ENCODE peak calls at places on chromosomes 2 and 18, in six cellular contexts. One of them, this sample, is unnamed. For H3K4me1, the result is how much of the 10 kb centered on the place peaks cover.

GRCh38 chr2:134232461-134232860 is 21.4 kb upstream of the MGAT5 start:
- DNase-seq in neuronal stem cell: no peak
- DNase-seq in sigmoid colon: no peak
- DNase-seq in ovary: no peak
- DNase-seq in small intestine: no peak
- DNase-seq in mucosa of descending colon: no peak
- DNase-seq in this sample: no peak

GRCh38 chr2:42519624-42520023 is 25.8 kb upstream of the KCNG3 start:
- DNase-seq in sigmoid colon: no peak
- DNase-seq in mucosa of descending colon: no peak
- DNase-seq in small intestine: no peak
- DNase-seq in ovary: no peak
- DNase-seq in neuronal stem cell: no peak
- DNase-seq in this sample: no peak

GRCh38 chr2:195388024-195388423 is 269.0 kb upstream of the SLC39A10 start:
- DNase-seq in ovary: no peak
- DNase-seq in small intestine: no peak
- DNase-seq in sigmoid colon: no peak
- DNase-seq in mucosa of descending colon: no peak
- DNase-seq in neuronal stem cell: no peak
- DNase-seq in this sample: no peak

GRCh38 chr2:97718051-97718882 is 4.9 kb downstream of the ZAP70 start:
- DNase-seq in sigmoid colon: peak
- DNase-seq in mucosa of descending colon: peak
- DNase-seq in ovary: no peak
- DNase-seq in small intestine: peak
- DNase-seq in neuronal stem cell: no peak
- DNase-seq in this sample: peak

GRCh38 chr2:237132799-237133198 is 47.1 kb downstream of the COPS8 start:
- DNase-seq in mucosa of descending colon: no peak
- DNase-seq in ovary: no peak
- DNase-seq in small intestine: peak
- DNase-seq in neuronal stem cell: no peak
- DNase-seq in sigmoid colon: no peak
- DNase-seq in this sample: no peak

GRCh38 chr18:69840445-69840844 is 107.2 kb downstream of the CD226 start:
- DNase-seq in mucosa of descending colon: no peak
- DNase-seq in small intestine: no peak
- DNase-seq in neuronal stem cell: no peak
- DNase-seq in ovary: no peak
- DNase-seq in sigmoid colon: no peak
- DNase-seq in this sample: no peak

GRCh38 chr2:219542931-219543595 is 546 bp downstream of the CHPF start:
- DNase-seq in mucosa of descending colon: no peak
- DNase-seq in ovary: peak
- DNase-seq in neuronal stem cell: no peak
- DNase-seq in small intestine: peak
- DNase-seq in sigmoid colon: no peak
- DNase-seq in this sample: peak

GRCh38 chr2:200376422-200377142 is 70.1 kb downstream of the SPATS2L start:
- DNase-seq in mucosa of descending colon: peak
- DNase-seq in sigmoid colon: no peak
- DNase-seq in small intestine: peak
- DNase-seq in ovary: no peak
- DNase-seq in neuronal stem cell: no peak
- DNase-seq in this sample: peak

GRCh38 chr2:23916727-23917458 is 10.0 kb downstream of the ATAD2B start:
- DNase-seq in mucosa of descending colon: no peak
- DNase-seq in small intestine: no peak
- DNase-seq in ovary: no peak
- DNase-seq in sigmoid colon: no peak
- DNase-seq in neuronal stem cell: no peak
- DNase-seq in this sample: no peak

GRCh38 chr2:12430036-12430795 is 286.5 kb upstream of the TRIB2 start:
- DNase-seq in sigmoid colon: no peak
- DNase-seq in neuronal stem cell: no peak
- DNase-seq in small intestine: no peak
- DNase-seq in ovary: no peak
- DNase-seq in mucosa of descending colon: no peak
- DNase-seq in this sample: no peak

DNA sequence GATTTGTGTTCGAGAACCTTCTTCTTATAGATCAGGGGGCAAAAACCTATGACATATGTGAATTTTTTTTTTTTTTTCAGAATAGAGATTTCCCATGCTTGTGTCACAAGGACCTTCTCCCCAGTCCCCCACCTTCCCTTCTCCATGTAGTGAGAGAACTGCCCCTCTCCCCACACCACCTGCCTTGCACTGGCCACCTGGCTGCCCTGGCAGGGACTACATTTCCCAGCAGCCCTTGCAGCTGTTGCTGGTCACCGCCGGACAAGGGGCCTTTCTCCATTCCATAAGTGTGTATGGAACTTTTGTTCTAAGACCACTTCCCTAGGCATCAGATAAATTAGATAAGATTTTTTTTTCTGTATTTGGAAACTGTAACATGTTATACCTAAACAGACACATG is 22.2 kb downstream of the MBP start:
- DNase-seq in mucosa of descending colon: no peak
- DNase-seq in neuronal stem cell: no peak
- DNase-seq in ovary: no peak
- DNase-seq in small intestine: no peak
- DNase-seq in sigmoid colon: no peak
- DNase-seq in this sample: no peak
- H3K4me1 ChIP-seq in mucosa of descending colon: under half
- H3K4me1 ChIP-seq in neuronal stem cell: under half
- H3K4me1 ChIP-seq in ovary: under half
- H3K4me1 ChIP-seq in small intestine: under half
- H3K4me1 ChIP-seq in sigmoid colon: under half
- H3K4me1 ChIP-seq in this sample: half or more

GRCh38 chr2:39922679-39923416 is 143.8 kb upstream of the THUMPD2 start:
- DNase-seq in small intestine: no peak
- DNase-seq in neuronal stem cell: no peak
- DNase-seq in mucosa of descending colon: no peak
- DNase-seq in sigmoid colon: no peak
- DNase-seq in ovary: no peak
- DNase-seq in this sample: no peak

GRCh38 chr2:39930175-39930926 is 151.3 kb upstream of the THUMPD2 start:
- DNase-seq in ovary: no peak
- DNase-seq in sigmoid colon: no peak
- DNase-seq in neuronal stem cell: no peak
- DNase-seq in small intestine: no peak
- DNase-seq in mucosa of descending colon: no peak
- DNase-seq in this sample: no peak

GRCh38 chr2:39920318-39920775 is 141.3 kb upstream of the THUMPD2 start:
- DNase-seq in mucosa of descending colon: no peak
- DNase-seq in neuronal stem cell: no peak
- DNase-seq in small intestine: no peak
- DNase-seq in sigmoid colon: no peak
- DNase-seq in ovary: no peak
- DNase-seq in this sample: no peak

GRCh38 chr2:39929531-39929930 is 150.5 kb upstream of the THUMPD2 start:
- DNase-seq in ovary: no peak
- DNase-seq in mucosa of descending colon: no peak
- DNase-seq in sigmoid colon: no peak
- DNase-seq in small intestine: no peak
- DNase-seq in neuronal stem cell: no peak
- DNase-seq in this sample: no peak

DNA sequence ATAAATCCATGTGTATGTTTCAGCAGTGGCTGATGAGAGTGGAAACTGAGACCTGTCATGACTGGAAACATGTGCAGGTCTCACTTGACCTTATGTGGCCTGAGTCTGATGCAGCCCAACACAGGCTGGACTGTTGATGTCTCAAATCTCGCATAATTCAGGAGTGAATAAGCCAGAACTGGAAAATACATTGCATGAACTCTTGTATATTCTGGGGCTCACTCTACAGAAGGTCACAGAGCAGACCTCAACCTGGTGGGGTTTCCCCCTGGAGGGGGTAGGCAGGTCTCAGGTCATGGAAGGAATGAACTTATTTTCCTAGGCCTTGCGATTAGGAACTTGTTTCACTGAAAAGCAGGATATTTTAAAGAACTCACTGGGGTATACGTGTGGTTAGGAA is 146.3 kb upstream of the THUMPD2 start:
- DNase-seq in ovary: no peak
- DNase-seq in small intestine: no peak
- DNase-seq in mucosa of descending colon: no peak
- DNase-seq in neuronal stem cell: no peak
- DNase-seq in sigmoid colon: no peak
- DNase-seq in this sample: no peak
- H3K4me1 ChIP-seq in ovary: under half
- H3K4me1 ChIP-seq in small intestine: under half
- H3K4me1 ChIP-seq in mucosa of descending colon: under half
- H3K4me1 ChIP-seq in neuronal stem cell: under half
- H3K4me1 ChIP-seq in sigmoid colon: under half
- H3K4me1 ChIP-seq in this sample: under half

GRCh38 chr18:67513285-67513684 is 3.2 kb downstream of the DSEL start:
- DNase-seq in sigmoid colon: no peak
- DNase-seq in mucosa of descending colon: no peak
- DNase-seq in small intestine: no peak
- DNase-seq in ovary: no peak
- DNase-seq in neuronal stem cell: no peak
- DNase-seq in this sample: no peak
- H3K4me1 ChIP-seq in sigmoid colon: under half
- H3K4me1 ChIP-seq in mucosa of descending colon: under half
- H3K4me1 ChIP-seq in small intestine: under half
- H3K4me1 ChIP-seq in ovary: under half
- H3K4me1 ChIP-seq in neuronal stem cell: under half
- H3K4me1 ChIP-seq in this sample: under half

GRCh38 chr2:239420077-239420476 is 19.3 kb upstream of the HDAC4 start:
- DNase-seq in sigmoid colon: no peak
- DNase-seq in neuronal stem cell: no peak
- DNase-seq in small intestine: no peak
- DNase-seq in ovary: no peak
- DNase-seq in mucosa of descending colon: no peak
- DNase-seq in this sample: no peak
- H3K4me1 ChIP-seq in sigmoid colon: under half
- H3K4me1 ChIP-seq in neuronal stem cell: under half
- H3K4me1 ChIP-seq in small intestine: under half
- H3K4me1 ChIP-seq in ovary: under half
- H3K4me1 ChIP-seq in mucosa of descending colon: under half
- H3K4me1 ChIP-seq in this sample: under half

DNA sequence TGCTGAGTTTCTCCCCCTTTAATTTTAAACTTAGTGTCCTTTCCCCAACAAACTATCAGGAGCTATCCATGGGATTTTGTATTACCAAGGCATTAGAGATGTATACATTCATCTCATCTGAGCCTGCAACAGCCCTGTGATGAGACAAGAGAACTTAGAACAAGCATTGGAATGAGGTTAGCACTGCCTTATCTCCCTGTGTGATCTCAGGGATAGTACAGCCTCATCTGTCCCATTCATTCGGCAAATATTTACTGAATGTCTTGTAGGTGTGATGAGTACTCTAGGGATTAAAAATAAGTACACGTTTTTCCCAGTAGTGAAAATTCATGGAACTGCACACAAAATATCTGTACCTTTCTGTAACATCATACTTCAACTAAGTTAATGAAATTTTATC is 45.6 kb downstream of the PAIP2B start:
- DNase-seq in sigmoid colon: no peak
- DNase-seq in neuronal stem cell: no peak
- DNase-seq in mucosa of descending colon: no peak
- DNase-seq in small intestine: no peak
- DNase-seq in ovary: no peak
- DNase-seq in this sample: no peak
- H3K4me1 ChIP-seq in sigmoid colon: under half
- H3K4me1 ChIP-seq in neuronal stem cell: under half
- H3K4me1 ChIP-seq in mucosa of descending colon: under half
- H3K4me1 ChIP-seq in small intestine: under half
- H3K4me1 ChIP-seq in ovary: under half
- H3K4me1 ChIP-seq in this sample: under half

GRCh38 chr2:46715541-46715940 is 200.1 kb downstream of the MCFD2 start:
- DNase-seq in neuronal stem cell: no peak
- DNase-seq in small intestine: no peak
- DNase-seq in mucosa of descending colon: no peak
- DNase-seq in ovary: no peak
- DNase-seq in sigmoid colon: no peak
- DNase-seq in this sample: no peak
- H3K4me1 ChIP-seq in neuronal stem cell: under half
- H3K4me1 ChIP-seq in small intestine: under half
- H3K4me1 ChIP-seq in mucosa of descending colon: under half
- H3K4me1 ChIP-seq in ovary: under half
- H3K4me1 ChIP-seq in sigmoid colon: under half
- H3K4me1 ChIP-seq in this sample: under half

DNA sequence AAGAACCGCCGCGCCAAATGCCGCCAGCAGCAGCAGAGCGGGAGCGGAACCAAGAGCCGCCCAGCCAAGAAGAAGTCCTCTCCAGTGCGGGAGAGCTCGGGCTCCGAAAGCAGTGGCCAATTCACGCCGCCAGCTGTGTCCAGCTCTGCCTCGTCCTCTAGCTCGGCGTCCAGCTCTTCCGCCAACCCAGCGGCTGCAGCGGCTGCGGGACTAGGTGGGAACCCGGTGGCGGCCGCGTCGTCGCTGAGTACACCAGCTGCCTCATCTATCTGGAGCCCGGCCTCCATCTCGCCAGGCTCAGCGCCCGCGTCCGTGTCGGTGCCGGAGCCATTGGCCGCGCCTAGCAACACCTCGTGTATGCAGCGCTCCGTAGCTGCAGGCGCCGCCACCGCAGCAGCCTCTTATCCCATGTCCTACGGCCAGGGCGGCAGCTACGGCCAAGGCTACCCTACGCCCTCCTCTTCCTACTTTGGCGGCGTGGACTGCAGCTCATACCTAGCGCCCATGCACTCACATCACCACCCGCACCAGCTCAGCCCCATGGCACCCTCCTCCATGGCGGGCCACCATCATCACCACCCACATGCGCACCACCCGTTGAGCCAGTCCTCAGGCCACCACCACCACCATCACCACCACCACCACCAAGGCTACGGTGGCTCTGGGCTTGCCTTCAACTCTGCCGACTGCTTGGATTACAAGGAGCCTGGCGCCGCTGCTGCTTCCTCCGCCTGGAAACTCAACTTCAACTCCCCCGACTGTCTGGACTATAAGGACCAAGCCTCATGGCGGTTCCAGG is 5.1 kb downstream of the OTX1 start:
- DNase-seq in mucosa of descending colon: peak
- DNase-seq in small intestine: no peak
- DNase-seq in ovary: no peak
- DNase-seq in neuronal stem cell: peak
- DNase-seq in sigmoid colon: peak
- DNase-seq in this sample: no peak
- H3K4me1 ChIP-seq in mucosa of descending colon: under half
- H3K4me1 ChIP-seq in small intestine: under half
- H3K4me1 ChIP-seq in ovary: under half
- H3K4me1 ChIP-seq in neuronal stem cell: under half
- H3K4me1 ChIP-seq in sigmoid colon: half or more
- H3K4me1 ChIP-seq in this sample: half or more

DNA sequence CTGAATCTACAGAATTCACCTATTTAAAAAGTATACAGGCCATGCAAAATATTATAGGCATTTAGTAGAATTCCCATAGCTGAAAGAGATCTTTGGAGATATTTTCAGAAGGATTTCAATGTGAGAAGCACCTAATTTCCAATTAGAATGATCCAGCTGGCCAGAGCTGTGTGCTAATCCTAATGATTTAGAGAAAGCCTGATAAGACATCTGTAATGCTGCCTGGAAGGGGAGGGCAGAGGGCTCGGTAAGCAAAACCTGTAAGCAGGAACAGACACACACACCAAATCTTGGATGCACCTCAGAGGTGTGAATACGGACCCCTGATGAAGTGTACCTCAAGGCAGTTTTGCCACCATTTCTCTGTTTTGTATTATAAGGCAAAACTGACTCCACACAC is 14.0 kb downstream of the SERTAD2 start:
- DNase-seq in neuronal stem cell: no peak
- DNase-seq in small intestine: no peak
- DNase-seq in mucosa of descending colon: no peak
- DNase-seq in sigmoid colon: no peak
- DNase-seq in ovary: no peak
- DNase-seq in this sample: no peak
- H3K4me1 ChIP-seq in neuronal stem cell: under half
- H3K4me1 ChIP-seq in small intestine: under half
- H3K4me1 ChIP-seq in mucosa of descending colon: under half
- H3K4me1 ChIP-seq in sigmoid colon: under half
- H3K4me1 ChIP-seq in ovary: under half
- H3K4me1 ChIP-seq in this sample: half or more

This sample was measured in left ventricle myocardium inferior.